ENCODE peak calls at places on chromosomes 3 and 15, in five cellular contexts. C is HepG2, P is K562, D is H1, Q is GM12878. O is an unnamed sample.

GRCh38 chr3:78801923-78802587 is 965.7 kb downstream of the ROBO1 start:
- DNase-seq in C (no peak), Q (peak; percentile 31), P (no peak), D (no peak), O (no peak)

GRCh38 chr15:48084759-48085420 is 35.9 kb upstream of the SLC24A5 start:
- DNase-seq in P (peak; percentile 0), C (peak; percentile 26), Q (no peak), D (no peak), O (no peak)

GRCh38 chr3:158267015-158267414 is 157.1 kb downstream of the RSRC1 start:
- DNase-seq in C (no peak), Q (no peak), D (no peak), P (peak; percentile 18), O (no peak)

GRCh38 chr3:115146418-115147328 is at the start of gene ZBTB20:
- DNase-seq in C (peak; percentile 12), P (peak; percentile 78), Q (no peak), D (peak; percentile 74), O (peak; percentile 29)

GRCh38 chr3:141454906-141455602 is 31.8 kb upstream of the RASA2 start:
- DNase-seq in C (peak; percentile 77), P (peak; percentile 86), Q (peak; percentile 53), D (no peak), O (peak; percentile 70)

GRCh38 chr3:116270053-116270452 is 175.2 kb downstream of the LSAMP start:
- DNase-seq in D (no peak), P (no peak), C (no peak), Q (no peak), O (no peak)

GRCh38 chr15:72968531-72968922 is 83.7 kb upstream of the NEO1 start:
- DNase-seq in P (peak; percentile 16), D (no peak), C (no peak), Q (no peak), O (no peak)

GRCh38 chr15:54620916-54621315 is 575.8 kb downstream of the RSL24D1 start:
- DNase-seq in Q (no peak), D (no peak), P (no peak), C (no peak), O (no peak)

GRCh38 chr15:61275901-61276300 is 46.8 kb upstream of the RORA start:
- DNase-seq in Q (no peak), C (no peak), P (no peak), D (no peak), O (no peak)

GRCh38 chr15:42378011-42378410 is 18.7 kb downstream of the CAPN3 start:
- DNase-seq in Q (no peak), C (no peak), P (no peak), D (no peak), O (no peak)

GRCh38 chr3:10194328-10195071 is 29.8 kb downstream of the IRAK2 start:
- DNase-seq in D (no peak), C (no peak), P (peak; percentile 83), Q (peak; percentile 74), O (no peak)

GRCh38 chr3:61236556-61236955 is 14.7 kb downstream of the FHIT start:
- DNase-seq in P (peak; percentile 40), Q (peak; percentile 64), C (no peak), D (no peak), O (no peak)

GRCh38 chr3:71512000-71512399 is 71.5 kb downstream of the FOXP1 start:
- DNase-seq in C (peak; percentile 10), P (peak; percentile 78), D (no peak), Q (no peak), O (no peak)

GRCh38 chr3:127887321-127887720 is 27.7 kb upstream of the KBTBD12 start:
- DNase-seq in P (no peak), D (no peak), Q (no peak), C (no peak), O (no peak)

GRCh38 chr3:162643245-162643644 is 1146.6 kb downstream of the OTOL1 start:
- DNase-seq in C (no peak), Q (no peak), P (no peak), D (no peak), O (no peak)

GRCh38 chr3:31364188-31364587 is 168.5 kb upstream of the STT3B start:
- DNase-seq in Q (no peak), P (no peak), C (no peak), D (no peak), O (no peak)

GRCh38 chr3:160458151-160458550 is 8.6 kb upstream of the TRIM59 start:
- DNase-seq in C (no peak), P (peak; percentile 48), Q (no peak), D (no peak), O (no peak)

GRCh38 chr3:170469151-170470062 is 50.7 kb downstream of the CLDN11 start:
- DNase-seq in P (no peak), Q (no peak), D (peak; percentile 16), C (no peak), O (no peak)

GRCh38 chr3:112676659-112677234 is 35.8 kb upstream of the CCDC80 start:
- DNase-seq in C (peak; percentile 29), P (peak; percentile 81), Q (peak; percentile 96), D (no peak), O (peak; percentile 59)

GRCh38 chr15:57537072-57537471 is 54.6 kb upstream of the MYZAP start:
- DNase-seq in C (peak; percentile 13), Q (no peak), D (no peak), P (no peak), O (peak; percentile 10)

GRCh38 chr3:118963711-118964110 is 70.9 kb downstream of the IGSF11 start:
- DNase-seq in Q (no peak), D (no peak), P (no peak), C (no peak), O (no peak)

GRCh38 chr15:85761635-85762034 is 33.1 kb downstream of the KLHL25 start:
- DNase-seq in D (no peak), C (no peak), Q (no peak), P (no peak), O (no peak)

GRCh38 chr3:129305592-129306091 is 27.0 kb downstream of the HMCES start:
- DNase-seq in C (no peak), D (peak; percentile 96), Q (no peak), P (peak; percentile 90), O (no peak)

GRCh38 chr15:68504721-68505090 is 72.7 kb upstream of the ITGA11 start:
- DNase-seq in D (no peak), Q (no peak), P (no peak), C (no peak), O (no peak)

GRCh38 chr15:70268698-70269251 is 171.1 kb upstream of the TLE3 start:
- DNase-seq in C (no peak), Q (no peak), D (no peak), P (no peak), O (no peak)
- TF ChIP-seq ZNF274 in C (no peak), Q (no peak), D (no peak), P (no peak), O (no peak)

DNA sequence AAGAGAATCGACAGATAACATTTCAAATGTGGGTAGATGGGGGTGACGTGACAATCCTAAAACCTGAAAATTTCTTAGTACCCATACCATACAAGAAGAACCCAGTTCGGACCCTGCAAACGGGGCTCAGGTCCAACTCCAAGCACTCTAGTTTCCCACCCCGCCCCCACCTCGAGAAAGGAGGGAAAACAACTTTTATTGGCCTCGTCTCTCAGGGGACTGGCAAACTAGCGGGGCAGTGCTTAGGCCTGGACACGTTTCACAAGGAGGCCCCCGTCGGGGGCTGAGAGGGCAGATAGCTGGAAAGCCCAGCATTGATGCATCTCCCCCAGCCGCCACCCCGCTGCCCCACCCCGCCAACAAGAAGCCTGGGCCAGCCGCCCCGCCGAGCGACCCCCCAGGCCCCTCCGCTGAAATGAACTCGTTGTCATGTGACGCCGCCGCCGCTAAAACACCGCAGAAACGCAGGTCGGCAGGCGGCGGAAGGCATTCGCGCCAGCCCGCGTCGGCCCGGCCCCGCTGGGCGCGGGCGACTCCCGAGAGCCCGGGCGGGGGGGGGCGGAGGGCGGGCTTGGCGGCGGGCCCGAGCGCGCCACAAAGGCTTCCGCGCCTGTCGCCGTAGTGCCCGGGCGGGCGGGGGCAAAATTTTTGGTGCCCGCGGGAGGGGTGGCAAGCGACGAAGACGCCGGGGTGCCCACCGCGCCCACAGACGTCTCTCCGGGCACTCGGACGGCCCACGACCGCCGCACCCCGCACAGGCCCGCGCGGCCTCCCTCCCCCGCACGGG is 726 bp downstream of the STAG1 start:
- DNase-seq in C (peak; percentile 82), P (peak; percentile 84), Q (no peak), D (peak; percentile 75), O (no peak)
- TF ChIP-seq POLR2A in C (peak; percentile 77), P (peak; percentile 52), Q (peak; percentile 62), D (peak; percentile 40), O (no peak)

DNA sequence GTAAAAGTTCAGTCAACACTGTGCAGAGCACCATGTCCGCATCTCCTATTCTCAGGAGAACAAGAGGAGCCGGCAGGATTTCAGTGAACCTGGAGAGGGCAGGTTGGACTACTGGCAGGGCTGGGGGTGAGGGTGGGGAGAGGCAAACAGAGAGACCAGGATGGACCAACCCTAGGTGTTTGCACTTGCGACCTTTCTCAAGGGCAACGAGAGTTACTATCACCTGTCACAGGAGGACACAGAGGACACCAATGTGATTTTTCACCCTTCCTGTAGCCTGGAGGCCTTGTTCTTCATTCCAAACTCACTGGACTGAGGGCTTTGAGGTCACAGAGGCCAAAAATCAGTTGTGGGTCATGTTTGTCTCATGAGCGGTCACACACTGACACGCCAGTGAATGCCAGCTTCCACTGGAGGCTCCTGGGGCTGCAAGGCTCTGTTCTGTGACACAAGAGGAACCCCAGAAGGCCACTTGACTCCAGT is 89.5 kb downstream of the CPN2 start:
- DNase-seq in C (peak; percentile 25), D (no peak), P (no peak), Q (no peak), O (no peak)
- TF ChIP-seq ZNF274 in C (no peak), D (no peak), P (no peak), Q (no peak), O (no peak)

DNA sequence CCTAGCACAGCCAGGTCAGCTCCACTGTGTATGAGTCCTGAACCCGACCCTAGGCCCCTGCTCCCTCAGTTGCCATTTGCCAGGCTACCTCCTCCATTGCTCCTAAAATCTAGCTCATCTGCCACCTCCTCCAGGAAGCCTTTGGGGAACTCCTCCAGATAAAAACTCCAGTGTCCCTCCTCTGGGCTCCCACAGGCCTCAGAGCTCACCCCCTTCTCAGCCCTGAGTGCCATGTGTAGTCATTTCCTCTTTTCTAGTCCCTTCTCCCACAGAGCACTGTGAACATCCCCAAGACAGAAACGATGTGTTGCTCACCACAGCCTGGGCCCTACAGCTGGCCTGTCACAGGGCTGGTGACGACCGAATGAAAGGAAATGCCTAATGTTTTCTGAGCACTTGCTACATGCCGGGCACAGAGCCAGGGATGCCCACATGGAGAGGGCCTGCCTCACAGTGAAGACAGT is 61.0 kb downstream of the IQSEC1 start:
- DNase-seq in C (no peak), Q (peak; percentile 84), P (no peak), D (no peak), O (no peak)
- TF ChIP-seq POLR2A in C (no peak), Q (no peak), P (no peak), D (no peak), O (no peak)

DNA sequence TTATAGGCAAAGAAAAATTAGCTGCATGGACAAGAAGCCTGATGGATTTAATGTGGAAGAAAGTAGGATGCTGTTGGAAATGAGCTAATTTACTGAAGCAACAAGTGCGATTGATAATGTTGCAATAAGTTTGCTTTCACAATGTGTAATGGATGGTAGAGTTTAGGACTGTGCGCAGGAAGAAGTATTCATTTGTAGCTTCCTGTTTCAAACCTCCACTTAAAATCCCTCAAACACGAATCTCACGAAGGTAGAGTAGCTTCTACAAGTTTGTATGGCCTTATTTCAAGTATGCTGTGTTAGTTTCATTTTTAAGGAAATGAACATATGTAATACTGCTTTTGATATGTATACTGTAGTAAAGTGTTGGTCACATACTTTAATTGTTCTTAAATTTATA is 42.3 kb downstream of the KCNH8 start:
- DNase-seq in C (no peak), D (no peak), P (no peak), Q (no peak), O (no peak)
- TF ChIP-seq ZNF274 in C (no peak), D (no peak), P (no peak), Q (no peak), O (no peak)